ENCODE peak calls at places on chromosomes 3 and 15, in six cellular contexts. V is lower lobe of right lung, F is astrocyte of the spinal cord, D is kidney epithelial cell, U is GM19239, M is heart right ventricle. P is an unnamed sample.
A peak's percentile ranks its signal among the peaks of the same experiment; 100 is the strongest.

GRCh38 chr3:177729939-177730700 is 532.8 kb upstream of the TBL1XR1 start:
- DNase-seq in V (no peak), F (peak; percentile 75), D (no peak), U (no peak), M (peak; percentile 69), P (no peak)

GRCh38 chr3:31356941-31357340 is 175.8 kb upstream of the STT3B start:
- DNase-seq in V (peak; percentile 73), F (peak; percentile 40), D (no peak), U (no peak), M (no peak), P (no peak)

GRCh38 chr3:72114773-72115172 is 329.8 kb upstream of the PROK2 start:
- DNase-seq in V (no peak), F (no peak), D (no peak), U (no peak), M (no peak), P (no peak)

GRCh38 chr15:41780266-41780665 is 6.0 kb downstream of the MAPKBP1 start:
- DNase-seq in V (no peak), F (no peak), D (no peak), U (no peak), M (no peak), P (no peak)

GRCh38 chr3:10173095-10173925 is 8.6 kb downstream of the IRAK2 start:
- DNase-seq in V (no peak), F (peak; percentile 43), D (no peak), U (no peak), M (no peak), P (no peak)

GRCh38 chr3:39505866-39506738 is 38.6 kb downstream of the MOBP start:
- DNase-seq in V (no peak), F (no peak), D (no peak), U (no peak), M (no peak), P (no peak)

GRCh38 chr3:186949281-186949982 is 19.1 kb downstream of the ST6GAL1 start:
- DNase-seq in V (no peak), F (no peak), D (no peak), U (no peak), M (no peak), P (no peak)

GRCh38 chr3:144351968-144352367 is 380.3 kb downstream of the DIPK2A start:
- DNase-seq in V (no peak), F (no peak), D (no peak), U (no peak), M (no peak), P (no peak)

GRCh38 chr3:9248232-9249191 is 934 bp downstream of the SRGAP3 start:
- DNase-seq in V (no peak), F (no peak), D (no peak), U (no peak), M (no peak), P (no peak)